ENCODE peak calls at places on chromosomes 12 and 14, in eight cellular contexts. Y, P, A, O, R, L, U and D are unnamed samples.

GRCh38 chr12:20220339-20220738 is 148.0 kb upstream of the PDE3A start:
- DNase-seq in L (no peak), U (no peak), O (no peak), A (peak; percentile 61), R (no peak), Y (no peak), P (peak; percentile 5), D (no peak)

GRCh38 chr12:57461904-57462306 is 2.3 kb downstream of the GLI1 start:
- DNase-seq in L (no peak), O (no peak), R (no peak), Y (no peak), P (no peak), A (no peak), U (no peak), D (no peak)

GRCh38 chr12:13222076-13222475 is 25.6 kb downstream of the EMP1 start:
- DNase-seq in O (no peak), U (peak; percentile 79), R (peak; percentile 59), L (peak; percentile 83), A (no peak), Y (no peak), P (no peak), D (no peak)

GRCh38 chr14:88289214-88289613 is 33.9 kb downstream of the KCNK10 start:
- DNase-seq in O (no peak), U (no peak), L (no peak), A (no peak), R (no peak), P (no peak), Y (no peak), D (no peak)

GRCh38 chr14:22540286-22540685 is 48.7 kb downstream of the DAD1 start:
- DNase-seq in R (no peak), U (no peak), O (no peak), P (no peak), Y (no peak), L (no peak), A (no peak), D (no peak)

GRCh38 chr14:97052001-97052400 is 254.8 kb downstream of the VRK1 start:
- DNase-seq in U (no peak), Y (no peak), A (no peak), R (no peak), O (no peak), L (no peak), P (no peak), D (no peak)

GRCh38 chr12:93266-94005 is 26.9 kb downstream of the IQSEC3 start:
- DNase-seq in R (no peak), A (no peak), L (no peak), O (no peak), U (no peak), P (no peak), Y (no peak), D (no peak)

GRCh38 chr14:53955671-53956426 is 776 bp downstream of the BMP4 start:
- DNase-seq in O (peak; percentile 93), A (peak; percentile 61), P (no peak), L (peak; percentile 62), Y (peak; percentile 70), U (peak; percentile 89), R (peak; percentile 70), D (peak; percentile 84)

GRCh38 chr12:57473886-57474285 is 5.8 kb downstream of the ARHGAP9 start:
- DNase-seq in Y (peak; percentile 25), R (no peak), O (no peak), A (no peak), P (no peak), L (no peak), U (no peak), D (no peak)

GRCh38 chr14:61280092-61280525 is 1.0 kb downstream of the TMEM30B start:
- DNase-seq in O (no peak), R (peak; percentile 45), L (peak; percentile 30), A (no peak), P (no peak), U (peak; percentile 69), Y (no peak), D (peak; percentile 53)

GRCh38 chr12:68981536-68981935 is 48.6 kb upstream of the CPM start:
- DNase-seq in A (no peak), P (no peak), U (no peak), L (no peak), R (no peak), O (no peak), Y (no peak), D (no peak)

GRCh38 chr12:104680070-104680469 is 223.3 kb downstream of the CHST11 start:
- DNase-seq in R (no peak), L (no peak), O (no peak), A (peak; percentile 19), U (no peak), Y (no peak), P (peak; percentile 51), D (no peak)

GRCh38 chr14:71004481-71004880 is 97.2 kb downstream of the PCNX1 start:
- DNase-seq in R (no peak), L (no peak), U (no peak), O (no peak), Y (no peak), P (no peak), A (no peak), D (no peak)

GRCh38 chr12:52440821-52441319 is 6.7 kb upstream of the KRT75 start:
- DNase-seq in Y (no peak), L (no peak), R (no peak), A (no peak), P (no peak), U (no peak), O (no peak), D (no peak)

GRCh38 chr14:77120771-77121743 is 20.5 kb downstream of the ZDHHC22 start:
- DNase-seq in Y (peak; percentile 79), O (no peak), L (peak; percentile 59), U (no peak), R (peak; percentile 53), P (peak; percentile 97), A (no peak), D (no peak)

GRCh38 chr14:74492413-74493342 is at the start of gene NPC2:
- DNase-seq in R (no peak), L (no peak), P (no peak), O (no peak), Y (no peak), A (peak; percentile 45), U (no peak), D (no peak)

GRCh38 chr14:65042731-65043372 is 56.2 kb downstream of the FNTB start:
- DNase-seq in U (no peak), O (no peak), A (no peak), P (peak; percentile 8), L (no peak), Y (no peak), R (peak; percentile 24), D (no peak)

GRCh38 chr14:99687284-99688209 is 3.4 kb downstream of the CYP46A1 start:
- DNase-seq in O (peak; percentile 57), U (no peak), A (no peak), L (no peak), P (no peak), R (no peak), Y (no peak), D (no peak)

GRCh38 chr12:46803517-46803916 is 22.3 kb downstream of the SLC38A4 start:
- DNase-seq in O (no peak), A (no peak), Y (no peak), L (no peak), P (no peak), U (no peak), R (no peak), D (no peak)

GRCh38 chr12:106566771-106567170 is 16.0 kb upstream of the RFX4 start:
- DNase-seq in U (no peak), L (no peak), A (no peak), R (no peak), O (no peak), P (no peak), Y (no peak), D (no peak)

GRCh38 chr14:62138593-62138992 is 376.4 kb downstream of the SNAPC1 start:
- DNase-seq in U (no peak), A (no peak), O (no peak), Y (no peak), R (no peak), L (no peak), P (no peak), D (no peak)

GRCh38 chr14:89669209-89669608 is 252.2 kb upstream of the FOXN3 start:
- DNase-seq in U (no peak), P (no peak), A (no peak), Y (peak; percentile 79), O (no peak), L (peak; percentile 34), R (no peak), D (no peak)
- TF ChIP-seq POLR2AphosphoS5 in U (no peak), P (no peak), A (no peak), Y (peak; percentile 8), O (no peak), L (no peak), R (no peak), D (no peak)

DNA sequence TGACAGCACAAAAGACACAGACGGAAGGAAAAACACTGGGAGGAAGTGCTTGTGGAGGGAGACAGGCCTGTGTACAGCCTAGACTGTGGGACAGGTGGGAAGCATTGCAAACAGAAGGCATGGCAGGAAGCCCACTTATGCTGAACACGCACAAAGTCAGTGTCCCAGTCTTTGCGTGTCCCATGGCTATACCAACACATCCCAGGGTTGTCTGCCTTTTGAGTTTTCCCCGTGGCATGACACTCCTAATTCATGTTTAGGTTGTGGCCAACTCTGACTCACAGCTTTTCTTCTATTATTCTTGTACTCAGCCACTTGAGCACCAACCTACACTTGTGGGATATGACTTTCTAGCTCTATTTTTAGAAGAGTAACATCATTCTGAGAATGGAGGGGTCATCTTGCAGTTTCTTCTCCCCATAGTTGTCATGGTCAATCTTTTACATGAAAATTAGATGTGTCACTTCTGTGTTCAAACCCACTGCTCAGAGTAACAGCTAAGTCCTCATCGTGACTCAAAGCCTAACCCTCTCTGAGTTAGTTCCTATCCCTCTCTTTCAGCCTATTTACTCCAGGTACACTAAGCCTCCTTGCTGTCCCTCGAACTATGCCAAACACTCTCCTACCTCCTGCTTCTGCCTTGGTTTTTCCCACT is 27.5 kb upstream of the JPH4 start:
- DNase-seq in P (peak; percentile 83), A (no peak), U (no peak), O (no peak), L (no peak), Y (no peak), R (no peak), D (no peak)
- TF ChIP-seq POLR2A in P (peak; percentile 32), A (no peak), U (no peak), O (no peak), L (no peak), Y (no peak), R (no peak), D (no peak)

GRCh38 chr14:102893452-102893851 is 29.0 kb upstream of the AMN start:
- DNase-seq in O (peak; percentile 94), P (peak; percentile 17), A (no peak), L (peak; percentile 44), U (peak; percentile 84), Y (no peak), R (peak; percentile 36), D (no peak)
- TF ChIP-seq POLR2AphosphoS5 in O (peak; percentile 70), P (no peak), A (no peak), L (peak; percentile 65), U (no peak), Y (no peak), R (peak; percentile 59), D (no peak)

DNA sequence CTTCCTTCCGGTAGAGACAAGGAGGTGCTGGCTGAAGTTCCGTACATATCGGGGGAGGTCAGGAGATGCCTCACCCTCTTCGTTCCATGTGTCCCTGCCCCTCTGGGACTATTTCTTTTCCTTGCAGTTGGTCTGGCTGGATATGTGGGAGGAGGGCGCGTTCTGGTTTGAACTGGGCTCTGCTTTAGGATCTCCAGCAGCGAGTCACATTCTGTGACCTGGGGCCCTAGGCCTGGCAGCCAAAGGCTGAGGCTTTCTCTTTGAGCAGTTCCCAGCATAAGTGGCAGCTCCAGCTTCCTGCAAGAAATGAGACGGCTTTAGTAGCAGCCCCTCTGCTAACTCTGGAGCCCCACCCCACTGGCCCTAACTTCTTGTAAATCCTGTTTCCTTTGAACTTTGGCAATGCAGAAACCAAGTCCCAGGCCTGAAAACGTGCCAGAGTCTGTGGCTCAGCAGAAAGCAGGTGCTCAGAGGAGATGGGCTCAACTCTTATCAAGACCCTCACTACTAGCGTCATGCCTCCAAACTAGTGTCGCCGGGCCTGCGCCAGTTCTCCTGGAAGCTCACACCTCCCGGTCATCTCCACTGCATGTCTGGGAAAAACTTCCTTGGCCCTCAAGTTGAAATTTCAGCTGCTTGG is 274.7 kb downstream of the DPF3 start:
- DNase-seq in L (no peak), Y (no peak), U (no peak), R (no peak), P (no peak), O (no peak), A (no peak), D (no peak)
- TF ChIP-seq POLR2A in L (no peak), Y (no peak), U (no peak), R (no peak), P (no peak), O (no peak), A (no peak), D (no peak)